ENCODE peak calls at places on chromosomes 5 and 9, in five cellular contexts. E is CD8-positive, alpha-beta memory T cell; I is naive thymus-derived CD4-positive, alpha-beta T cell; R is adrenal gland; A is hepatocyte. Q is an unnamed sample. For H3K4me1, the result is how much of the 10 kb centered on the place peaks cover.

GRCh38 chr5:171770153-171770552 is 15.5 kb upstream of the SMIM23 start:
- DNase-seq in E (no peak), I (no peak), R (no peak), A (no peak), Q (no peak)

GRCh38 chr5:59180515-59180914 is 597.6 kb downstream of the RAB3C start:
- DNase-seq in E (no peak), I (no peak), R (no peak), A (no peak), Q (no peak)

GRCh38 chr5:119435436-119436132 is 16.7 kb upstream of the HSD17B4 start:
- DNase-seq in E (peak), I (peak), R (peak), A (peak), Q (peak)

GRCh38 chr9:133945977-133946753 is 46.0 kb downstream of the VAV2 start:
- DNase-seq in E (peak), I (no peak), R (no peak), A (no peak), Q (no peak)

GRCh38 chr9:82456621-82457020 is 468.0 kb downstream of the SPATA31D1 start:
- DNase-seq in E (no peak), I (no peak), R (no peak), A (no peak), Q (no peak)

GRCh38 chr9:34647084-34647403 is 569 bp downstream of the GALT start:
- DNase-seq in E (no peak), I (no peak), R (no peak), A (no peak), Q (no peak)

GRCh38 chr5:56211298-56211865 is 21.7 kb downstream of the ANKRD55 start:
- DNase-seq in E (no peak), I (no peak), R (peak), A (peak), Q (peak)

GRCh38 chr9:18474778-18475177 is 825 bp downstream of the ADAMTSL1 start:
- DNase-seq in E (no peak), I (no peak), R (no peak), A (no peak), Q (no peak)

GRCh38 chr9:77661696-77662095 is 13.6 kb upstream of the GNA14 start:
- DNase-seq in E (no peak), I (no peak), R (no peak), A (no peak), Q (no peak)

GRCh38 chr5:142108432-142109355 is at the start of gene NDFIP1:
- DNase-seq in E (peak), I (peak), R (peak), A (peak), Q (peak)

GRCh38 chr5:12217039-12217438 is 312.8 kb upstream of the CTNND2 start:
- DNase-seq in E (no peak), I (no peak), R (no peak), A (no peak), Q (no peak)

GRCh38 chr5:82749453-82749852 is 327.7 kb downstream of the TMEM167A start:
- DNase-seq in E (no peak), I (no peak), R (no peak), A (peak), Q (no peak)

GRCh38 chr9:99299214-99300102 is 77.4 kb downstream of the SEC61B start:
- DNase-seq in E (no peak), I (no peak), R (peak), A (peak), Q (peak)

GRCh38 chr9:38022995-38023394 is 46.0 kb downstream of the SHB start:
- DNase-seq in E (no peak), I (no peak), R (no peak), A (no peak), Q (peak)

GRCh38 chr5:22998775-22999174 is 145.6 kb upstream of the CDH12 start:
- DNase-seq in E (no peak), I (no peak), R (no peak), A (no peak), Q (no peak)

GRCh38 chr9:23220171-23220570 is 605.9 kb downstream of the ELAVL2 start:
- DNase-seq in E (no peak), I (no peak), R (no peak), A (no peak), Q (no peak)

GRCh38 chr5:43042176-43042625 is 2.1 kb upstream of the ANXA2R start:
- DNase-seq in E (peak), I (peak), R (peak), A (peak), Q (peak)

GRCh38 chr5:6801236-6801635 is 88.0 kb downstream of the TENT4A start:
- DNase-seq in E (no peak), I (no peak), R (no peak), A (no peak), Q (no peak)

DNA sequence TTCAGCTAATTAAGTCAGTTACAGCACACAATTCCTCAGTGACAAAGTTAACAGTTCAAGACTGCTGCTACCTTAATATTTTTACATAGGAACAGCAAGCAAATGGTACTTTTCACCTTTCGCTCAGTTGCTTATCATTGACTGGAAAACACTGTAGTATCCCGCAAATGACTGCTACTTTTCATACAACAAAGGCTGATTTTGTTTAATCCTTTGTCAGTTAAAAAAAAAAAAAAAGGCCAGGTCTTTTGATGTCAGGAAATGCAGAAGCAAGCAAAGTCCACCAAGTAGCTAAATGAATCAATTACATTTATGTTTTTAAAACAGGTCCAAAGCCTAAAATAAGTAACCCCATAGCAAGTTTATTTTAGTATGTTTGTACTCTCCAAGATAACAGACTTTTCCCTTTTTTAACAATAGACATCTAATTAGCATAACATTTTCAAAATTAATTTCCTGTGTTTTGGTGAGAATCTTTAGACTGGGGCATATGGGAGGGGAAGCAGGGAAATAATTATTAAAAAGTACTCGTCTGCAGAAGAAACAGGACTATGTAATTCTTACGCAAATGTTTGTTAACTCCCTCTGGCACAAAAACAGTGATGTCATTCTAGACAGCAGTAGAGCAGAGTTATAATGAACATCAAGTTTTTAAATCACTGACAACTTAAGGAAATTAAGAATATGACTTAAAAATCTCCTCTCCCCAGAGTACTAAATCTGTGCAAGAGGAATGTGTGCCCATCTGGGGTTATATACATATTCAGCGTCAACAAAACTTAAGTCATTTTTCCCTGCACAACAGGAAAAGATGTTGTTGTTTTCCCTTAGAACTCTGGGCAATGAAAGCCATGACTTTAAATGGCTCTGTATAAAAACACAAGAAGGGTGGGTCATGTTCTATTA is 9.6 kb downstream of the PFDN1 start:
- DNase-seq in E (no peak), I (peak), R (no peak), A (peak), Q (no peak)
- H3K4me1 ChIP-seq in E (under half), I (under half), R (under half), A (under half), Q (under half)

GRCh38 chr5:154948313-154948712 is 7.4 kb downstream of the MRPL22 start:
- DNase-seq in E (no peak), I (no peak), R (no peak), A (no peak), Q (no peak)

GRCh38 chr5:154944716-154945115 is 3.8 kb downstream of the MRPL22 start:
- DNase-seq in E (no peak), I (no peak), R (no peak), A (no peak), Q (no peak)

GRCh38 chr5:154947778-154948177 is 6.9 kb downstream of the MRPL22 start:
- DNase-seq in E (no peak), I (no peak), R (no peak), A (no peak), Q (no peak)

GRCh38 chr5:154943527-154943926 is 2.7 kb downstream of the MRPL22 start:
- DNase-seq in E (no peak), I (no peak), R (no peak), A (no peak), Q (no peak)

GRCh38 chr5:154945695-154946301 is 4.9 kb downstream of the MRPL22 start:
- DNase-seq in E (no peak), I (peak), R (no peak), A (no peak), Q (no peak)
- H3K4me1 ChIP-seq in E (under half), I (under half), R (under half), A (under half), Q (under half)

GRCh38 chr5:132429451-132430440 is 60.2 kb downstream of the SLC22A5 start:
- DNase-seq in E (no peak), I (no peak), R (no peak), A (no peak), Q (no peak)
- H3K4me1 ChIP-seq in E (half or more), I (half or more), R (under half), A (half or more), Q (under half)

DNA sequence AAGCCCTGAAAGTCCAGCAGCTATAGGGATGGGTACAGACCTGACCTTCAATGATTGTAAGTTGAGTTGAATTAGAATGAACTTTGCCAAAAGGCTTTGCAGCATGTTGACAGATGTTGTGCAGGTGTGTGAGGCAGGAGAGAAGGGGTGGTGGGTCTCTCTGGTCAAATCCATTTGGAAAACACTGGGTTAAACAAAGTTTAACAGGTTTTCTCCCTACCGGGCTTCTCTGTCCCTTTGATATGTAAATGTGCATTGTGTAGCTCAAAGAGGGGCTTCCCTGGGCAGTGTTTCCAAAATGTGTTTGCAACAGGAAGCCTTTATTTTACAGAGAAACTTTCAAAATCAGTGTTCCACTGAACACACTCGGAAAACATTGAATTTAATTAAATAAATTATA is 72.1 kb upstream of the BRINP1 start:
- DNase-seq in E (no peak), I (no peak), R (no peak), A (no peak), Q (no peak)
- H3K4me1 ChIP-seq in E (under half), I (under half), R (under half), A (under half), Q (under half)

GRCh38 chr5:168693297-168693696 is 114.1 kb upstream of the PANK3 start:
- DNase-seq in E (no peak), I (no peak), R (no peak), A (no peak), Q (no peak)

GRCh38 chr5:168693883-168694282 is 114.7 kb upstream of the PANK3 start:
- DNase-seq in E (no peak), I (no peak), R (no peak), A (no peak), Q (no peak)

GRCh38 chr5:168694289-168694688 is 115.1 kb upstream of the PANK3 start:
- DNase-seq in E (no peak), I (no peak), R (no peak), A (no peak), Q (no peak)

GRCh38 chr5:168689278-168689677 is 110.1 kb upstream of the PANK3 start:
- DNase-seq in E (no peak), I (no peak), R (no peak), A (no peak), Q (no peak)

DNA sequence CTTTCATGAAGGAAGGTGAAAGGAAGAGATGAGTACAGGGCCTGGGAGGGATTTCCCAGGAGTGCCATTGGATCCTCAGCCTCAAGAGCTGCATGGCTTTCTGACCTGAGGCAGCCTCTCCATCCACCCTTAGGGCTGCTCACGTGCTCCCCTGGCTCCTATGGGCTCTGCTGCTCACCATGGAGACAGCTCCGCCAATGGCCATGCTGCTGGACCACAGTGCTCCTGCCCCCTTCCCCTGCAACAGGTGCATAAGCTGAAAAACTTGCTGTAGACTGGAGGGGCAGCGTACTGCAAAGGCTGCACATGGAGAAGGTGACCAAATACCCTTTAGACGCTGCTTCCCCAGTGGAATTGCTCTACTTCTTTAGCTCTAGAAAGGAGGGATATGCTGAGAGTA is 112.7 kb upstream of the PANK3 start:
- DNase-seq in E (no peak), I (no peak), R (no peak), A (no peak), Q (no peak)
- H3K4me1 ChIP-seq in E (under half), I (under half), R (under half), A (under half), Q (under half)

DNA sequence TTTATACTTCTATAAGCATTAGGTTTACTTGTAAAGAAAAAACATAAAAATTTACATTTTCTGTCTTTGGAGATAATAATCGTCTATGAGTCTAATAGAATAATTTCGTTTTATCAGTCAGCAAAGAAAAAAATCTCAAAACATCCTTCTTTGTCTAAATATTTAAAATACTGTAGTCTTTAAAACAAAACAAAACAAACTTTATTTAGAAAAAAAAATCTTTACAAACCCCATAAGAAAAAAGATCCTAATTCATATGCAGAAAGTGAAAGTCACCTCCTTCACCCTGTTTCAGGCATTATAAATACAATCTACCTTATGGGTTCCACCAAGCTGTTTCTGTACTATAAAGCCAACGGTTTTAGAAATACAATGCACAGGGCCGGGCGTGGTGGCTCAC is 5.6 kb downstream of the LARS1 start:
- DNase-seq in E (no peak), I (no peak), R (no peak), A (no peak), Q (no peak)
- H3K4me1 ChIP-seq in E (under half), I (under half), R (under half), A (under half), Q (under half)

GRCh38 chr5:140225396-140225795 is 50.4 kb downstream of the CYSTM1 start:
- DNase-seq in E (no peak), I (no peak), R (no peak), A (no peak), Q (no peak)

GRCh38 chr5:140227046-140227445 is 52.1 kb downstream of the CYSTM1 start:
- DNase-seq in E (no peak), I (no peak), R (no peak), A (no peak), Q (no peak)

GRCh38 chr5:140232731-140233130 is 57.7 kb downstream of the CYSTM1 start:
- DNase-seq in E (no peak), I (no peak), R (no peak), A (no peak), Q (no peak)

GRCh38 chr5:140224658-140225057 is 49.7 kb downstream of the CYSTM1 start:
- DNase-seq in E (no peak), I (no peak), R (no peak), A (no peak), Q (peak)

DNA sequence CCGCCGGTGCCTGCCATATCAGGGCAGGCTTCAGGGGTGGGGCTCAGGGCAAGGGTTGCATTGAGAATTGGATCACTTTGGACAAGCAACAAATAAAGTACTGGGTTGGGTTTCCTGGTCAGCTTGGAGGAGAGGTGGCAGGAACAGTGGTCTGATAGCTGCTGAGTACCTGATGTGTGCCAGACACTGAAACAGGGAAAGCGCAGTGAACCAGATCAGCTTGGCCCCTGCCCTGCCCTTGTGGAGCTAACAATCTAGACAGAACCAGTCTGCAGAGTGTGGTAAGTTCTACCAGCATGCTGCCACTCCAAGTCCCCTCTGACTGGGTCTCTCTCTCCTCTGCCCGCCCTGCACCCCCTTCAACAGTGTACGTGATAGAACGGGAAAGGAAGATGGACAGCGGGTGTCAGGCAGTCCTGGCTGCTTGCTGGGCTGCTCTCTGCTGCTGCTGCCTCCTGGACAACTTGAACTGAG is 53.4 kb downstream of the CYSTM1 start:
- DNase-seq in E (no peak), I (no peak), R (no peak), A (no peak), Q (no peak)
- H3K4me1 ChIP-seq in E (under half), I (under half), R (under half), A (under half), Q (under half)

DNA sequence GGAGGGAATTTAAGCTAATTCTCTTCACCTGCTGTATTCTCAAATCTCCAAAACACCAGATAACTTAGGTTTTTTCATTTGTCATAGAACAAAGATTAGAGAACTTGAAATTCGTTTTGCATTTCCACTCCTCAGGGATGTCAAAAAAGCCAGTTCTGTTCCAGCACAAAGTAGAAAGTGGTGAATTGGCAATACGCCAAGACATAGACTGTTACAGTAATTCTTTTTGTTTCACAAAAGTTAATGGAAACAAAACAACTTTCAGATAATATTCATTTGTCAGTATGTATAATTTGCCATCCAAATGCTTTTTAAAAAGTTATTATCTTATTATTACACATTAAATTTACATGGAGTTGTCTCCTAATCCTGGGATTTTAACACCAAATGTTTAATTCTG is 15.0 kb downstream of the S1PR3 start:
- DNase-seq in E (no peak), I (no peak), R (no peak), A (peak), Q (no peak)
- H3K4me1 ChIP-seq in E (under half), I (under half), R (under half), A (under half), Q (under half)

GRCh38 chr9:114158482-114159130 is 3.3 kb downstream of the COL27A1 start:
- DNase-seq in E (no peak), I (no peak), R (no peak), A (no peak), Q (no peak)
- H3K4me1 ChIP-seq in E (under half), I (under half), R (under half), A (half or more), Q (under half)

Q was measured in trophoblast cell.